ENCODE peak calls at places on chromosomes 3 and 15, in ten cellular contexts. E is H9; S is GM12865; H is T-cell; W is H1; T is SK-MEL-5; X is stimulated activated CD4-positive, alpha-beta T cell treated with anti-CD3 and anti-CD28 coated beads, Interleukin-1b, Interleukin-23, amount 100 ng/mL, for 48 hours; K is activated T-helper 1 cell treated with anti-CD3 and anti-CD28 coated beads, Interleukin-2, amount 50 U/mL, for 16 hours; F is CD8-positive, alpha-beta memory T cell; M is NT2/D1. Q is an unnamed sample.

GRCh38 chr15:95274038-95274437 is 1042.7 kb downstream of the MCTP2 start:
- DNase-seq in E (no peak), S (no peak), H (no peak), W (no peak), T (no peak), X (no peak), K (no peak), F (no peak), M (no peak), Q (no peak)

GRCh38 chr3:107660316-107660976 is 137.7 kb downstream of the BBX start:
- DNase-seq in E (no peak), S (peak; percentile 47), H (no peak), W (no peak), T (peak; percentile 62), X (no peak), K (no peak), F (no peak), M (no peak), Q (no peak)

GRCh38 chr15:36954486-36954885 is 145.9 kb downstream of the MEIS2 start:
- DNase-seq in E (no peak), S (no peak), H (no peak), W (no peak), T (no peak), X (no peak), K (no peak), F (no peak), M (no peak), Q (no peak)

GRCh38 chr3:111314146-111314873 is 227.7 kb upstream of the CD96 start:
- DNase-seq in E (no peak), S (no peak), H (no peak), W (no peak), T (no peak), X (no peak), K (no peak), F (no peak), M (no peak), Q (no peak)

GRCh38 chr3:197186887-197187588 is 111.4 kb downstream of the DLG1 start:
- DNase-seq in E (no peak), S (peak; percentile 75), H (no peak), W (no peak), T (peak; percentile 76), X (no peak), K (no peak), F (no peak), M (no peak), Q (no peak)

GRCh38 chr3:118817748-118818165 is 216.9 kb downstream of the IGSF11 start:
- DNase-seq in E (peak; percentile 60), S (peak; percentile 78), H (no peak), W (no peak), T (peak; percentile 74), X (peak; percentile 24), K (no peak), F (no peak), M (peak; percentile 48), Q (peak; percentile 71)

GRCh38 chr3:186057594-186057993 is 51.3 kb downstream of the ETV5 start:
- DNase-seq in E (peak; percentile 50), S (no peak), H (no peak), W (no peak), T (no peak), X (no peak), K (no peak), F (no peak), M (peak; percentile 50), Q (no peak)

GRCh38 chr15:33234019-33234418 is 39.5 kb upstream of the FMN1 start:
- DNase-seq in E (no peak), S (peak; percentile 14), H (no peak), W (no peak), T (peak; percentile 80), X (no peak), K (no peak), F (no peak), M (no peak), Q (no peak)

GRCh38 chr3:124053871-124054270 is 61.9 kb upstream of the ROPN1 start:
- DNase-seq in E (no peak), S (no peak), H (no peak), W (no peak), T (no peak), X (no peak), K (no peak), F (no peak), M (no peak), Q (no peak)

GRCh38 chr15:68400066-68400456 is 31.9 kb downstream of the ITGA11 start:
- DNase-seq in E (no peak), S (no peak), H (no peak), W (no peak), T (no peak), X (no peak), K (no peak), F (no peak), M (no peak), Q (no peak)

GRCh38 chr3:7876741-7877297 is 624.8 kb upstream of the LMCD1 start:
- DNase-seq in E (no peak), S (no peak), H (peak; percentile 42), W (no peak), T (no peak), X (peak; percentile 41), K (peak; percentile 6), F (peak; percentile 6), M (no peak), Q (no peak)

GRCh38 chr3:30689202-30689641 is 82.8 kb downstream of the TGFBR2 start:
- DNase-seq in E (no peak), S (no peak), H (no peak), W (no peak), T (peak; percentile 84), X (no peak), K (no peak), F (no peak), M (no peak), Q (peak; percentile 86)

GRCh38 chr3:120773932-120774331 is 31.4 kb downstream of the GTF2E1 start:
- DNase-seq in E (no peak), S (peak; percentile 41), H (no peak), W (no peak), T (no peak), X (no peak), K (no peak), F (no peak), M (no peak), Q (no peak)

GRCh38 chr15:99421172-99421656 is 144.6 kb upstream of the MEF2A start:
- DNase-seq in E (no peak), S (no peak), H (peak; percentile 54), W (no peak), T (no peak), X (peak; percentile 38), K (no peak), F (no peak), M (peak; percentile 20), Q (no peak)

GRCh38 chr15:58110999-58111717 is 27.0 kb upstream of the AQP9 start:
- DNase-seq in E (no peak), S (no peak), H (no peak), W (no peak), T (no peak), X (no peak), K (no peak), F (no peak), M (no peak), Q (no peak)

GRCh38 chr3:115922681-115923347 is 299.5 kb downstream of the GAP43 start:
- DNase-seq in E (peak; percentile 64), S (peak; percentile 18), H (no peak), W (peak; percentile 17), T (peak; percentile 63), X (no peak), K (no peak), F (no peak), M (peak; percentile 13), Q (no peak)

GRCh38 chr3:112894258-112894657 is 47.6 kb upstream of the CD200R1L start:
- DNase-seq in E (peak; percentile 87), S (no peak), H (no peak), W (peak; percentile 36), T (no peak), X (no peak), K (no peak), F (no peak), M (peak; percentile 42), Q (no peak)

GRCh38 chr3:90145094-90145810 is 1037.8 kb downstream of the EPHA3 start:
- DNase-seq in E (no peak), S (no peak), H (no peak), W (no peak), T (no peak), X (no peak), K (no peak), F (no peak), M (no peak), Q (no peak)

GRCh38 chr3:164416491-164417222 is 661.6 kb downstream of the SI start:
- DNase-seq in E (no peak), S (no peak), H (no peak), W (no peak), T (no peak), X (no peak), K (no peak), F (no peak), M (no peak), Q (no peak)

GRCh38 chr3:135917076-135917475 is 48.5 kb upstream of the PPP2R3A start:
- DNase-seq in E (no peak), S (no peak), H (no peak), W (no peak), T (no peak), X (no peak), K (no peak), F (no peak), M (no peak), Q (peak; percentile 20)

GRCh38 chr3:46114324-46114988 is 87.2 kb upstream of the XCR1 start:
- DNase-seq in E (no peak), S (no peak), H (no peak), W (no peak), T (no peak), X (no peak), K (no peak), F (no peak), M (no peak), Q (no peak)

GRCh38 chr3:187679638-187680396 is 9.6 kb upstream of the SST start:
- DNase-seq in E (peak; percentile 89), S (peak; percentile 73), H (peak; percentile 51), W (peak; percentile 63), T (peak; percentile 90), X (peak; percentile 68), K (peak; percentile 41), F (peak; percentile 53), M (peak; percentile 86), Q (peak; percentile 86)

GRCh38 chr3:45541326-45542321 is 52.9 kb upstream of the LIMD1 start:
- DNase-seq in E (no peak), S (no peak), H (no peak), W (no peak), T (no peak), X (no peak), K (no peak), F (no peak), M (no peak), Q (no peak)

GRCh38 chr3:110608566-110608965 is 463.1 kb upstream of the NECTIN3 start:
- DNase-seq in E (no peak), S (no peak), H (no peak), W (no peak), T (no peak), X (no peak), K (no peak), F (no peak), M (no peak), Q (no peak)

GRCh38 chr3:189849262-189849661 is 218.1 kb downstream of the TP63 start:
- DNase-seq in E (no peak), S (no peak), H (no peak), W (no peak), T (no peak), X (no peak), K (no peak), F (no peak), M (no peak), Q (no peak)

GRCh38 chr15:38202356-38202755 is 50.3 kb upstream of the SPRED1 start:
- DNase-seq in E (no peak), S (no peak), H (no peak), W (no peak), T (no peak), X (no peak), K (no peak), F (no peak), M (no peak), Q (no peak)

GRCh38 chr3:152148579-152148978 is 120.2 kb upstream of the MBNL1 start:
- DNase-seq in E (peak; percentile 35), S (no peak), H (no peak), W (no peak), T (no peak), X (no peak), K (no peak), F (no peak), M (no peak), Q (no peak)

GRCh38 chr3:19539488-19540395 is 391.4 kb downstream of the KCNH8 start:
- DNase-seq in E (no peak), S (peak; percentile 59), H (no peak), W (no peak), T (no peak), X (no peak), K (no peak), F (no peak), M (no peak), Q (no peak)

Q was measured in adrenal gland.